ENCODE peak calls at places on chromosome 12, in five cellular contexts. X is breast epithelium, Y is heart left ventricle, V is transverse colon, E is lower leg skin. A is an unnamed sample.

GRCh38 chr12:88946377-88946997 is 366.2 kb upstream of the KITLG start:
- DNase-seq in Y (peak; percentile 23), X (no peak), E (peak; percentile 65), V (no peak), A (no peak)

GRCh38 chr12:6829532-6830220 is 1.5 kb downstream of the P3H3 start:
- DNase-seq in Y (peak; percentile 59), V (no peak), E (peak; percentile 87), X (no peak), A (no peak)

GRCh38 chr12:87952850-87953249 is 76.4 kb downstream of the C12orf50 start:
- DNase-seq in X (no peak), V (no peak), Y (no peak), E (no peak), A (no peak)

GRCh38 chr12:114425031-114425626 is 19.2 kb upstream of the TBX5 start:
- DNase-seq in Y (no peak), V (no peak), E (no peak), X (no peak), A (no peak)

GRCh38 chr12:52055781-52056711 is 4.8 kb downstream of the NR4A1 start:
- DNase-seq in X (no peak), Y (no peak), E (no peak), V (peak; percentile 52), A (peak; percentile 27)

GRCh38 chr12:94566345-94566744 is 84.0 kb downstream of the TMCC3 start:
- DNase-seq in E (peak; percentile 48), Y (no peak), V (no peak), X (no peak), A (no peak)

GRCh38 chr12:70849265-70849960 is 71.1 kb downstream of the PTPRR start:
- DNase-seq in E (no peak), Y (no peak), V (no peak), X (no peak), A (no peak)

GRCh38 chr12:67208326-67209067 is 60.7 kb upstream of the CAND1 start:
- DNase-seq in X (no peak), Y (no peak), V (no peak), E (no peak), A (no peak)

GRCh38 chr12:78866518-78866917 is 1.9 kb downstream of the SYT1 start:
- DNase-seq in X (no peak), Y (no peak), E (no peak), V (no peak), A (no peak)

GRCh38 chr12:54349658-54350057 is 14.6 kb downstream of the GPR84 start:
- DNase-seq in V (no peak), X (no peak), Y (no peak), E (no peak), A (no peak)

GRCh38 chr12:54350743-54351142 is 13.5 kb downstream of the GPR84 start:
- DNase-seq in E (no peak), Y (no peak), V (no peak), X (no peak), A (no peak)

GRCh38 chr12:54352891-54353874 is 11.1 kb downstream of the GPR84 start:
- DNase-seq in E (no peak), V (no peak), X (no peak), Y (peak; percentile 51), A (peak; percentile 74)

GRCh38 chr12:54349031-54349430 is 15.3 kb downstream of the GPR84 start:
- DNase-seq in X (no peak), Y (no peak), E (no peak), V (no peak), A (no peak)

DNA sequence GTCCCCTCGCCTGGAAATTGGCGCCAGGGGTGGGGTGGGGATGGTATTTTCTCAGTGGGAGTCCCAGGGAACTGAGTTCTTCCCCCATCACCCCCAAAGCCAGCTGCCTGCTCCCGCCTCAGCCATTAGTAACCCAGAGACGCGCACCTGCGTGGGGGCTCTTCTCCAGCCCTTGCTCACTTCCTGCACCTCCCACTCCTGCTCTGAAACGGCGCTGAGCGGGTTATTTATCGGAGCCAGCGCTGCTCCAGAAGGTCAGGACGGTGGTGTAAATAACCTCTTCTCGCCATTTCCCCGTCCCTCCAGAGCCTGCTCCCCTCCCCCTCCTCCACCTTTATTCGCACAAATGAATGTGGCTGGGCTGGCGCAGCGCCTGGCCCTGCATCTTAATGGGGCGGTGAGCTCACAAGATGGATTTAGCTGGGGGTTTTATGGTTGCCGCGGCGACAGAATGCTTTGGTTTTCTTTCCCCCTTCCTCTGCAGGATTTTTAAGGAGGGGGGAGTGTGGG is 12.2 kb downstream of the GPR84 start:
- DNase-seq in E (no peak), V (peak; percentile 30), X (no peak), Y (peak; percentile 81), A (peak; percentile 94)
- TF ChIP-seq POLR2A in E (no peak), V (no peak), X (no peak), Y (no peak), A (no peak)

GRCh38 chr12:12432373-12432772 is 75.5 kb downstream of the BORCS5 start:
- DNase-seq in X (no peak), V (no peak), E (no peak), Y (no peak), A (no peak)
- H3K4me3 ChIP-seq in X (no peak overlapping the region), V (no peak overlapping the region), E (no peak overlapping the region), Y (no peak overlapping the region), A (no peak overlapping the region)

DNA sequence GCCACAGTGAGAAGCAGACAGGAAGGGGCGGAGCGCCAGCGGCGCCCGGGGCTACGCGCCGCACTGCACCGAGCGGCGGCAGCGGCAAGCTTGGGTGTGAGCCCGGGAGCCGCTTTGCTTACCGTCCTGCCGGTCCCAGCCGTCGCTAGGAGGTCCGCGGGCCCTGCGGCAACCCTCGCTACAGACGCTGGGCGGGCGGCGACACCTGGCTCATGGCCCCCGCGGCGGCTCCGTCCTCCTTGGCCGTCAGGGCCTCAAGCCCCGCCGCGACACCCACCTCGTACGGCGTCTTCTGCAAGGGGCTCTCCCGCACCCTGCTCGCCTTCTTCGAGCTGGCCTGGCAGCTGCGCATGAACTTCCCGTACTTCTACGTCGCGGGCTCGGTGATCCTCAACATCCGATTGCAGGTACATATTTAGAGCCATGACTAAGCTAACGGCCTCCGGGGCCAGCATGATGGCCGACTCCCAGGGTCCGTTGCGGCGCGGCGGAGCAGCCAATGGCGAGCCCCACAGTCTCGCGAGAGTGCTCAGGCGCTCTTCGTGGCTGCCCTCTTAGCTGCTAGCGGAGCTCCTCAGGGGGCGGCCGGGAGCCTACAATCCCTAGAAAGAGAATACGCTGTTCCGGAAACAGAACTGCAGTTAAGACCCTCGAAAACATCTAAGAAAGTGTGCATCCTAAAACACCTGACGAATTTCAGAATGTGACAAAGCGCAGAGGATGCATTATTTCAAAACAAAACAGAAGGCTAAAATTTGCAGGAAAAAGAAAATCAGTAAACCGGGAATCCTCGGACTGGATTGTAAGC is at the start of gene SMIM10L1:
- DNase-seq in V (peak; percentile 93), Y (peak; percentile 96), E (peak; percentile 97), X (peak; percentile 81), A (peak; percentile 89)
- TF ChIP-seq POLR2A in V (peak; percentile 73), Y (peak; percentile 71), E (no peak), X (no peak), A (peak; percentile 23)

DNA sequence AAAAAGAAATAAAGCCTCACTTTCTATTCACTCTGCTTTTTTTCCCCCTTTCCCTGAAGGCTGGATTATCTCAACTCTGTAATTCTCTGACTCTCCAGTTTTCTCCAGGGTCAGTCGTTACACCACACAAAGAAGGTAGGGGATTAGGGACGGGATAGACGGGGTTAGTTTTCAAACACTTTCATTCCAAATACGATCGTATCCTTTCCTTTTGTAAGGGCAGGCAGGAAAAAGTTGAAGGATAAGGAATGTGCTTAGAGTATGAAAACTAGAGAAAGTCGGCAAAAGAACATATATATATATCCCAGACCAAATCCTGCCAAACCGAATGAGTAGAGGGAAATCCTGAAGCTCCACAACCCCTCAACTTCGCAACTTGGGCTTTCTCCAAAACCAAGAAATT is 581 bp upstream of the ESYT1 start:
- DNase-seq in X (no peak), E (no peak), Y (no peak), V (no peak), A (no peak)
- H3K4me3 ChIP-seq in X (peak overlapping the region; percentile 58), E (no peak overlapping the region), Y (peak overlapping the region; percentile 78), V (no peak overlapping the region), A (peak overlapping the region; percentile 36)

GRCh38 chr12:50517456-50518048 is 12.8 kb downstream of the DIP2B start:
- DNase-seq in Y (no peak), V (no peak), E (no peak), X (no peak), A (no peak)
- TF ChIP-seq POLR2A in Y (no peak), V (no peak), E (no peak), X (no peak), A (no peak)

DNA sequence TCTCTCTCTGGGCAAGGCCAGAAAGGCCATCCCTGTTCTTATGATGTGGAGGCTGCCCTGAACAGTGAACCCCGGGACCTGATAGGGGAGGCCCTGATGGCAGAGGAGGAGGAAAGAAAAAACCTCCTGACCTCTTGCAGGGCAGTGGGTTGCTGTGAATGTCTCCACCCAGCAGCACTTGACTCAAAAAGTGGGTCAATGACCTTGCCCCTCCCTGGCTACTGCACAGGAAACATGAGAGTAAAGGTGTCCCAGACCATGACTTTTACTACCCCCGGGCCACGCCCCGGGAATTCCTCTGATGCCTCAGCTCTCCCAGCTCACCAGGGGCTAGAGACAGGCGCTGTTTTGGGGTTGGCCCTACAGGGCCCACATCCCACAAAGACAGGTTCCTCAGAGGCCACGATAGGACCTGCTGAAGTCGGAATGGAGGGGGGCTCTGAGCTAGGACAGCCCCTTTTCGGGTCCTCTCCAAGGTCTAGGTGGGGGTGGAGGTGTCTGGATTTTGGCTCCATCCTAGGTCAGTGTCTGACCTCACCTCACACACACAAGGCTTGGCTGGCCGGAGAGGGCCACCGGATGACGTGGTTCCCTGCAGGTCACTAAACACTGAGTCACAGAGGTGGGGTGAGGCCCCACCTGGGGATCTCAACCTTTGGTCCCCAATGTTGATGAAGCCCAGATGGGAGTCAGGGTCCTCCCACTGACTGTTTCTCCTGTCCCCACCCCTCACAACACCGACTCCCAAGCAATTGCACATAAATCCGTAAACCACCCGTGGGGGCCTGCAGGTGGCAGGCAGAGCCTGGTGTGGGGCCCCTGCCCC is 1.6 kb downstream of the RHOF start:
- DNase-seq in E (no peak), X (no peak), Y (no peak), V (peak; percentile 81), A (no peak)
- H3K4me3 ChIP-seq in E (no peak overlapping the region), X (no peak overlapping the region), Y (peak overlapping the region; percentile 53), V (no peak overlapping the region), A (no peak overlapping the region)

A was measured in uterus.